ENCODE peak calls at places on chromosomes 5 and 9, in six cellular contexts. W is NCI-H1417, R is AG08396, J is SHP77, S is spleen, D is myocyte. X is an unnamed sample.

GRCh38 chr9:89993678-89994630 is 389.1 kb downstream of the GADD45G start:
- DNase-seq in W (peak; percentile 25), R (no peak), J (no peak), S (no peak), D (peak; percentile 36), X (no peak)

GRCh38 chr5:142597546-142598337 is 88.1 kb downstream of the FGF1 start:
- DNase-seq in W (no peak), R (peak; percentile 59), J (peak; percentile 46), S (no peak), D (peak; percentile 65), X (peak; percentile 46)

GRCh38 chr5:27594141-27594540 is 555.8 kb upstream of the CDH9 start:
- DNase-seq in W (peak; percentile 15), R (no peak), J (peak; percentile 5), S (no peak), D (no peak), X (no peak)

GRCh38 chr5:43209060-43209459 is 17.0 kb downstream of the NIM1K start:
- DNase-seq in W (no peak), R (no peak), J (no peak), S (no peak), D (no peak), X (no peak)

GRCh38 chr5:14250778-14251711 is 107.9 kb downstream of the TRIO start:
- DNase-seq in W (no peak), R (no peak), J (no peak), S (no peak), D (no peak), X (no peak)

GRCh38 chr9:94717656-94718225 is 8.8 kb upstream of the AOPEP start:
- DNase-seq in W (no peak), R (no peak), J (no peak), S (no peak), D (no peak), X (no peak)

GRCh38 chr5:150159741-150160179 is 4.1 kb upstream of the PDGFRB start:
- DNase-seq in W (no peak), R (no peak), J (no peak), S (no peak), D (no peak), X (no peak)

GRCh38 chr9:35972093-35972492 is 14.1 kb upstream of the OR2S2 start:
- DNase-seq in W (no peak), R (no peak), J (no peak), S (no peak), D (no peak), X (no peak)

GRCh38 chr5:151222769-151223446 is 984 bp downstream of the CCDC69 start:
- DNase-seq in W (no peak), R (no peak), J (no peak), S (peak; percentile 92), D (no peak), X (no peak)

GRCh38 chr9:134602547-134603362 is 38.8 kb upstream of the COL5A1 start:
- DNase-seq in W (no peak), R (peak; percentile 92), J (no peak), S (no peak), D (peak; percentile 89), X (peak; percentile 83)

GRCh38 chr9:136823136-136824046 is 15.6 kb downstream of the RABL6 start:
- DNase-seq in W (peak; percentile 85), R (no peak), J (no peak), S (no peak), D (no peak), X (no peak)

GRCh38 chr9:34991833-34992375 is 2.4 kb downstream of the DNAJB5 start:
- DNase-seq in W (no peak), R (no peak), J (no peak), S (no peak), D (peak; percentile 78), X (no peak)

GRCh38 chr9:125538092-125538473 is 168.9 kb downstream of the MAPKAP1 start:
- DNase-seq in W (peak; percentile 52), R (peak; percentile 73), J (peak; percentile 73), S (no peak), D (peak; percentile 77), X (peak; percentile 61)

GRCh38 chr9:127589955-127590370 is 22.1 kb upstream of the STXBP1 start:
- DNase-seq in W (peak; percentile 62), R (peak; percentile 70), J (peak; percentile 80), S (no peak), D (peak; percentile 83), X (peak; percentile 69)

GRCh38 chr9:135702002-135702721 is at the start of gene KCNT1:
- DNase-seq in W (peak; percentile 62), R (peak; percentile 98), J (peak; percentile 13), S (no peak), D (peak; percentile 41), X (peak; percentile 92)